ENCODE peak calls at places on chromosomes 5 and 9, in six cellular contexts. One of them, this sample, is unnamed.

GRCh38 chr9:116809656-116810055 is 122.6 kb downstream of the TRIM32 start:
- DNase-seq in GM12891: no peak
- DNase-seq in K562: no peak
- DNase-seq in H1: no peak
- DNase-seq in HepG2: no peak
- DNase-seq in GM12878: no peak
- DNase-seq in this sample: no peak

GRCh38 chr5:6117212-6117611 is 261.1 kb downstream of the MED10 start:
- DNase-seq in GM12891: no peak
- DNase-seq in K562: no peak
- DNase-seq in H1: no peak
- DNase-seq in HepG2: no peak
- DNase-seq in GM12878: no peak
- DNase-seq in this sample: no peak

GRCh38 chr5:159444441-159445082 is 114.3 kb upstream of the IL12B start:
- DNase-seq in GM12891: no peak
- DNase-seq in K562: no peak
- DNase-seq in H1: no peak
- DNase-seq in HepG2: peak; percentile 48
- DNase-seq in GM12878: no peak
- DNase-seq in this sample: no peak

GRCh38 chr5:1504244-1504595 is 19.5 kb downstream of the LPCAT1 start:
- DNase-seq in GM12891: no peak
- DNase-seq in K562: no peak
- DNase-seq in H1: no peak
- DNase-seq in HepG2: no peak
- DNase-seq in GM12878: no peak
- DNase-seq in this sample: no peak

GRCh38 chr5:67133217-67133616 is 63.4 kb downstream of the CD180 start:
- DNase-seq in GM12891: no peak
- DNase-seq in K562: no peak
- DNase-seq in H1: no peak
- DNase-seq in HepG2: no peak
- DNase-seq in GM12878: no peak
- DNase-seq in this sample: no peak

GRCh38 chr9:88537743-88538055 is 2.7 kb downstream of the NXNL2 start:
- DNase-seq in GM12891: no peak
- DNase-seq in K562: no peak
- DNase-seq in H1: no peak
- DNase-seq in HepG2: no peak
- DNase-seq in GM12878: no peak
- DNase-seq in this sample: no peak

GRCh38 chr9:4197548-4197947 is 102.3 kb downstream of the GLIS3 start:
- DNase-seq in GM12891: peak; percentile 7
- DNase-seq in K562: peak; percentile 14
- DNase-seq in H1: no peak
- DNase-seq in HepG2: peak; percentile 3
- DNase-seq in GM12878: no peak
- DNase-seq in this sample: no peak

GRCh38 chr5:137146402-137146889 is 352.7 kb downstream of the SPOCK1 start:
- DNase-seq in GM12891: no peak
- DNase-seq in K562: no peak
- DNase-seq in H1: no peak
- DNase-seq in HepG2: no peak
- DNase-seq in GM12878: no peak
- DNase-seq in this sample: no peak

GRCh38 chr5:175609504-175609903 is 48.4 kb upstream of the HRH2 start:
- DNase-seq in GM12891: no peak
- DNase-seq in K562: no peak
- DNase-seq in H1: no peak
- DNase-seq in HepG2: no peak
- DNase-seq in GM12878: no peak
- DNase-seq in this sample: no peak

GRCh38 chr5:8685704-8686103 is 816.8 kb downstream of the MTRR start:
- DNase-seq in GM12891: no peak
- DNase-seq in K562: no peak
- DNase-seq in H1: no peak
- DNase-seq in HepG2: no peak
- DNase-seq in GM12878: no peak
- DNase-seq in this sample: no peak

GRCh38 chr5:125823572-125823971 is 599.6 kb upstream of the GRAMD2B start:
- DNase-seq in GM12891: no peak
- DNase-seq in K562: no peak
- DNase-seq in H1: no peak
- DNase-seq in HepG2: peak; percentile 1
- DNase-seq in GM12878: no peak
- DNase-seq in this sample: no peak
- TF ChIP-seq TAF1 in GM12891: no peak
- TF ChIP-seq TAF1 in K562: no peak
- TF ChIP-seq TAF1 in H1: no peak
- TF ChIP-seq TAF1 in HepG2: no peak
- TF ChIP-seq TAF1 in GM12878: no peak
- TF ChIP-seq TAF1 in this sample: no peak

DNA sequence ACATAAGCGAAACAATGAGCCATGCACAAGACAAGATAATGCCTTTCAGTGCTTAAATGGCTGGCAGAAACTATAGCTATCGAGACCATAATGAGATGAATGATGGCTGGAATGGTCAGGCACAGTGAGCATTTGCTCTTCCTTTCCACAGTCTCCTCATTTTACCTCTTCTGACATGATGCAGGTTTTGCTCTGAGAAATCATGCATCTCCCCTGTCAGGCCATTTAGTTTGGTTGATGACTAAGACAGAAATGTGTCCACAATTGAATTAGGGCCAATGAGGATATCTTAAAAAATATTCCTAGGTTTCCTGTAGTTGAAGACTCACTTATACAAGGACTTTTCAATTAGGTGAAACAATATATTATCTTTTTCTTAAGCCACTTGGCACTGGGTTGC is 475.1 kb downstream of the TMEM232 start:
- DNase-seq in GM12891: no peak
- DNase-seq in K562: no peak
- DNase-seq in H1: no peak
- DNase-seq in HepG2: no peak
- DNase-seq in GM12878: no peak
- DNase-seq in this sample: no peak
- TF ChIP-seq POLR2AphosphoS5 in GM12891: no peak
- TF ChIP-seq POLR2AphosphoS5 in K562: no peak
- TF ChIP-seq POLR2AphosphoS5 in H1: no peak
- TF ChIP-seq POLR2AphosphoS5 in HepG2: no peak
- TF ChIP-seq POLR2AphosphoS5 in GM12878: no peak
- TF ChIP-seq POLR2AphosphoS5 in this sample: no peak

DNA sequence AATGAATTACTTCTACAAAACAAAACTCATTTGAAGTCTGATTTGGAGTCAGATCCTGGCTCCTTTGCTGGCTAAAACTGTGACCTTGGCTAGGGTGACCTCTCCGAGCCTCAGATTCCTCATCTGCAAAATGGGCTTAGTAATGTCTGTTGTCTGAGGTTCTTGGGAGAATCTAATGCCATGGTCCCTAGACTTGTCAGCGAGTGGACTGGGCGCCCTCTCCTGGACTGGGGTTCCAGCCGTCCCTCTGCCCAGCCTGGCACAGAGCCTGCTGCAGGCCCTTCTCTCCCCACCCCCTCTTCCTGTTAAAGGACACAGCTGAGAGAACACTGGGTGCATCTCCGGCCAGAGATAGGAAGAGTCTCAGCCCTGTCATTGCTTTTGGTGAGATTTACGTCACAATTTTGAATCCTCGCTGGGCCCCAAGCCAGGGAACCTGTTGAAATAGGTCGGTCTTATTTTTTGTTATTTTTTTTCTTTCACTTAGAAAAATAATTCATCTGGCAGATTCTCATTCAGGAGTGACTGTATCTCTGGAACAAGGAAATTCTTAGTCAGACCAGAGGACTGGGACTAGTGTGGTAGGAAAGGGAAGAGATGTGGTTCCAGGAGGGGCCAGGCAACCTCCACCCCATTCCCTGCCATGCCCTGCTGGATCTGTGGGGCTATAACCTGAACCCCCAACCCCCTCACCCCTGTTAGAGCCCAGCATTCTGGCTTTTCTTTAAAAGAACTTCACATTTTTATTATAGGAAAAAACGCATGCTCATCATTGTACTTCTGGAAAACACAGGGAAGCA is 48.2 kb upstream of the RPL26L1 start:
- DNase-seq in GM12891: no peak
- DNase-seq in K562: peak; percentile 22
- DNase-seq in H1: no peak
- DNase-seq in HepG2: peak; percentile 27
- DNase-seq in GM12878: peak; percentile 61
- DNase-seq in this sample: peak; percentile 41
- TF ChIP-seq POLR2A in GM12891: no peak
- TF ChIP-seq POLR2A in K562: no peak
- TF ChIP-seq POLR2A in H1: no peak
- TF ChIP-seq POLR2A in HepG2: no peak
- TF ChIP-seq POLR2A in GM12878: no peak
- TF ChIP-seq POLR2A in this sample: no peak

DNA sequence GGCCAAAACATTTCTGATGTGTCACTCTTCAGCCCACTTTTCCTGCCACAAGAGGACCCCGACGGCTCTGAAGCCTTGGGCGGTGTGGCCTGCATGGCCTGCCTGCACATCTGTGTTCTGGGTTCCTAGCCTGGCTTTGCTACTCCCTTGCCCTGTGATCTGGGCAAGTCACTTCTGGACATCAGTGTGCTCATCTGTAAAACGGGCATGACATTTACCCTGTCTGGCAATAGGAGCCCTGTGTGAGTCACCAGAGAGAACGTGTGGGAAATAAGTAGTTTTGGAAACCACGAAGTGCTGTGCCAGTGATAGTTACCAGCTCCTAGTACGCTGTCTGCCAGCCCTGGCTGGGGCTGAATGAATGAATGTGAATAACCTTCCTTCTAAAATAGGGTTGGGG is 90.8 kb downstream of the MACROH2A1 start:
- DNase-seq in GM12891: no peak
- DNase-seq in K562: no peak
- DNase-seq in H1: no peak
- DNase-seq in HepG2: no peak
- DNase-seq in GM12878: no peak
- DNase-seq in this sample: no peak
- TF ChIP-seq TAF1 in GM12891: no peak
- TF ChIP-seq TAF1 in K562: no peak
- TF ChIP-seq TAF1 in H1: no peak
- TF ChIP-seq TAF1 in HepG2: no peak
- TF ChIP-seq TAF1 in GM12878: no peak
- TF ChIP-seq TAF1 in this sample: no peak

GRCh38 chr5:82798676-82799075 is 278.5 kb downstream of the TMEM167A start:
- DNase-seq in GM12891: no peak
- DNase-seq in K562: no peak
- DNase-seq in H1: no peak
- DNase-seq in HepG2: no peak
- DNase-seq in GM12878: no peak
- DNase-seq in this sample: no peak

GRCh38 chr5:82792001-82792615 is 285.1 kb downstream of the TMEM167A start:
- DNase-seq in GM12891: no peak
- DNase-seq in K562: no peak
- DNase-seq in H1: no peak
- DNase-seq in HepG2: no peak
- DNase-seq in GM12878: no peak
- DNase-seq in this sample: no peak

GRCh38 chr5:82796643-82797416 is 280.4 kb downstream of the TMEM167A start:
- DNase-seq in GM12891: no peak
- DNase-seq in K562: no peak
- DNase-seq in H1: no peak
- DNase-seq in HepG2: no peak
- DNase-seq in GM12878: no peak
- DNase-seq in this sample: no peak

GRCh38 chr5:82793808-82794419 is 283.3 kb downstream of the TMEM167A start:
- DNase-seq in GM12891: no peak
- DNase-seq in K562: peak; percentile 52
- DNase-seq in H1: peak; percentile 9
- DNase-seq in HepG2: peak; percentile 21
- DNase-seq in GM12878: no peak
- DNase-seq in this sample: no peak

DNA sequence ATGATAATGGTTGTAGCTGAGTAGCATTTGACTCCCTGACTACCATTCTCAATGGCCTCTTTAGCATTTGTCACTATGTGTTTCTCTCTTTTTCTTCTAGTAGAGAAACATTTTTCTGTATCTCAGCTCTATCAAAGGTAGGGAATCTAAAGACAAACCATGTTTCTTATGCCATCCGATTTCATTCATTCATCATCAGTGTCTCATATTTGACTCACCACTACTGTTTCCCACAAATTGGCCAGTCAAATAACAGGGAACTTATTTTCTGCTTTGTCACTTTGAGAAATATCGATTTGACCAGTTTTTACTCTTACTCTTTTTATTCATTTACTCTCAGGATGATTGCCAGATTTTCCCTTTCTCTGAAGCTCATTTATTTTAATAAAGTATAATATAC is 282.3 kb downstream of the TMEM167A start:
- DNase-seq in GM12891: no peak
- DNase-seq in K562: no peak
- DNase-seq in H1: no peak
- DNase-seq in HepG2: no peak
- DNase-seq in GM12878: no peak
- DNase-seq in this sample: no peak
- TF ChIP-seq POLR2AphosphoS5 in GM12891: no peak
- TF ChIP-seq POLR2AphosphoS5 in K562: no peak
- TF ChIP-seq POLR2AphosphoS5 in H1: no peak
- TF ChIP-seq POLR2AphosphoS5 in HepG2: no peak
- TF ChIP-seq POLR2AphosphoS5 in GM12878: no peak
- TF ChIP-seq POLR2AphosphoS5 in this sample: no peak

GRCh38 chr5:133025804-133026663 is at the start of gene ZCCHC10:
- DNase-seq in GM12891: peak; percentile 78
- DNase-seq in K562: peak; percentile 93
- DNase-seq in H1: peak; percentile 89
- DNase-seq in HepG2: peak; percentile 86
- DNase-seq in GM12878: peak; percentile 56
- DNase-seq in this sample: peak; percentile 84
- TF ChIP-seq POLR2A in GM12891: peak; percentile 94
- TF ChIP-seq POLR2A in K562: peak; percentile 97
- TF ChIP-seq POLR2A in H1: peak; percentile 97
- TF ChIP-seq POLR2A in HepG2: peak; percentile 80
- TF ChIP-seq POLR2A in GM12878: peak; percentile 93
- TF ChIP-seq POLR2A in this sample: peak; percentile 94

This sample was measured in GM12892.